ENCODE peak calls at places on chromosomes 4 and X, in seven cellular contexts. One of them, this sample, is unnamed.

GRCh38 chr4:182291597-182291996 is 48.4 kb downstream of the TENM3 start:
- DNase-seq in cardiac fibroblast: no peak
- DNase-seq in fibroblast of lung: no peak
- DNase-seq in dorsolateral prefrontal cortex: no peak
- DNase-seq in fibroblast of mammary gland: no peak
- DNase-seq in right atrium auricular region: no peak
- DNase-seq in osteoblast: peak
- DNase-seq in this sample: no peak

GRCh38 chrX:83077606-83078005 is 430.5 kb upstream of the POU3F4 start:
- DNase-seq in fibroblast of lung: no peak
- DNase-seq in right atrium auricular region: no peak
- DNase-seq in osteoblast: no peak
- DNase-seq in cardiac fibroblast: no peak
- DNase-seq in fibroblast of mammary gland: no peak
- DNase-seq in dorsolateral prefrontal cortex: peak
- DNase-seq in this sample: no peak

GRCh38 chr4:35038845-35039244 is 1205.5 kb downstream of the ARAP2 start:
- DNase-seq in osteoblast: no peak
- DNase-seq in cardiac fibroblast: no peak
- DNase-seq in fibroblast of mammary gland: no peak
- DNase-seq in fibroblast of lung: no peak
- DNase-seq in right atrium auricular region: no peak
- DNase-seq in dorsolateral prefrontal cortex: no peak
- DNase-seq in this sample: no peak

GRCh38 chrX:136708348-136708747 is 60.4 kb downstream of the CD40LG start:
- DNase-seq in cardiac fibroblast: peak
- DNase-seq in dorsolateral prefrontal cortex: no peak
- DNase-seq in osteoblast: peak
- DNase-seq in fibroblast of lung: no peak
- DNase-seq in right atrium auricular region: no peak
- DNase-seq in fibroblast of mammary gland: no peak
- DNase-seq in this sample: peak

GRCh38 chr4:98908182-98908581 is 20.8 kb downstream of the EIF4E start:
- DNase-seq in fibroblast of mammary gland: peak
- DNase-seq in right atrium auricular region: no peak
- DNase-seq in cardiac fibroblast: no peak
- DNase-seq in dorsolateral prefrontal cortex: no peak
- DNase-seq in osteoblast: no peak
- DNase-seq in fibroblast of lung: no peak
- DNase-seq in this sample: peak

GRCh38 chr4:85756938-85757337 is 282.0 kb downstream of the ARHGAP24 start:
- DNase-seq in dorsolateral prefrontal cortex: no peak
- DNase-seq in right atrium auricular region: no peak
- DNase-seq in fibroblast of mammary gland: peak
- DNase-seq in cardiac fibroblast: peak
- DNase-seq in fibroblast of lung: peak
- DNase-seq in osteoblast: peak
- DNase-seq in this sample: peak

GRCh38 chr4:18917689-18918088 is 896.1 kb upstream of the LCORL start:
- DNase-seq in osteoblast: no peak
- DNase-seq in cardiac fibroblast: no peak
- DNase-seq in right atrium auricular region: no peak
- DNase-seq in fibroblast of lung: peak
- DNase-seq in dorsolateral prefrontal cortex: no peak
- DNase-seq in fibroblast of mammary gland: peak
- DNase-seq in this sample: peak

GRCh38 chr4:86977621-86978184 is 42.9 kb downstream of the AFF1 start:
- DNase-seq in osteoblast: peak
- DNase-seq in dorsolateral prefrontal cortex: no peak
- DNase-seq in fibroblast of mammary gland: peak
- DNase-seq in cardiac fibroblast: peak
- DNase-seq in right atrium auricular region: no peak
- DNase-seq in fibroblast of lung: peak
- DNase-seq in this sample: peak

GRCh38 chr4:42484630-42485029 is 87.3 kb downstream of the SHISA3 start:
- DNase-seq in dorsolateral prefrontal cortex: no peak
- DNase-seq in osteoblast: no peak
- DNase-seq in cardiac fibroblast: no peak
- DNase-seq in fibroblast of mammary gland: no peak
- DNase-seq in fibroblast of lung: no peak
- DNase-seq in right atrium auricular region: no peak
- DNase-seq in this sample: no peak

GRCh38 chrX:40245411-40246140 is 147.8 kb upstream of the BCOR start:
- DNase-seq in fibroblast of mammary gland: peak
- DNase-seq in osteoblast: no peak
- DNase-seq in dorsolateral prefrontal cortex: no peak
- DNase-seq in cardiac fibroblast: peak
- DNase-seq in right atrium auricular region: no peak
- DNase-seq in fibroblast of lung: peak
- DNase-seq in this sample: no peak

GRCh38 chr4:125303058-125303457 is 11.7 kb upstream of the FAT4 start:
- DNase-seq in cardiac fibroblast: no peak
- DNase-seq in osteoblast: no peak
- DNase-seq in fibroblast of mammary gland: peak
- DNase-seq in right atrium auricular region: no peak
- DNase-seq in fibroblast of lung: no peak
- DNase-seq in dorsolateral prefrontal cortex: no peak
- DNase-seq in this sample: no peak

GRCh38 chrX:82775426-82775825 is 732.7 kb upstream of the POU3F4 start:
- DNase-seq in fibroblast of mammary gland: no peak
- DNase-seq in right atrium auricular region: no peak
- DNase-seq in dorsolateral prefrontal cortex: no peak
- DNase-seq in fibroblast of lung: no peak
- DNase-seq in osteoblast: no peak
- DNase-seq in cardiac fibroblast: no peak
- DNase-seq in this sample: no peak

GRCh38 chr4:148717988-148718387 is 275.8 kb upstream of the NR3C2 start:
- DNase-seq in dorsolateral prefrontal cortex: no peak
- DNase-seq in cardiac fibroblast: no peak
- DNase-seq in fibroblast of lung: no peak
- DNase-seq in fibroblast of mammary gland: no peak
- DNase-seq in right atrium auricular region: no peak
- DNase-seq in osteoblast: no peak
- DNase-seq in this sample: no peak

GRCh38 chrX:13285229-13285628 is 34.6 kb downstream of the ATXN3L start:
- DNase-seq in right atrium auricular region: no peak
- DNase-seq in dorsolateral prefrontal cortex: no peak
- DNase-seq in fibroblast of lung: no peak
- DNase-seq in osteoblast: no peak
- DNase-seq in cardiac fibroblast: no peak
- DNase-seq in fibroblast of mammary gland: peak
- DNase-seq in this sample: no peak

GRCh38 chr4:95601342-95601741 is 52.6 kb upstream of the UNC5C start:
- DNase-seq in osteoblast: no peak
- DNase-seq in fibroblast of lung: no peak
- DNase-seq in cardiac fibroblast: no peak
- DNase-seq in dorsolateral prefrontal cortex: no peak
- DNase-seq in right atrium auricular region: no peak
- DNase-seq in fibroblast of mammary gland: no peak
- DNase-seq in this sample: no peak

GRCh38 chr4:150096625-150097024 is 18.4 kb downstream of the DCLK2 start:
- DNase-seq in osteoblast: no peak
- DNase-seq in right atrium auricular region: no peak
- DNase-seq in fibroblast of mammary gland: no peak
- DNase-seq in fibroblast of lung: no peak
- DNase-seq in dorsolateral prefrontal cortex: no peak
- DNase-seq in cardiac fibroblast: no peak
- DNase-seq in this sample: no peak

GRCh38 chr4:15704145-15704544 is 1.3 kb downstream of the BST1 start:
- DNase-seq in osteoblast: no peak
- DNase-seq in fibroblast of lung: no peak
- DNase-seq in right atrium auricular region: no peak
- DNase-seq in cardiac fibroblast: no peak
- DNase-seq in dorsolateral prefrontal cortex: no peak
- DNase-seq in fibroblast of mammary gland: no peak
- DNase-seq in this sample: no peak

GRCh38 chr4:15706646-15707362 is 3.9 kb downstream of the BST1 start:
- DNase-seq in fibroblast of mammary gland: no peak
- DNase-seq in cardiac fibroblast: no peak
- DNase-seq in right atrium auricular region: no peak
- DNase-seq in dorsolateral prefrontal cortex: no peak
- DNase-seq in osteoblast: peak
- DNase-seq in fibroblast of lung: peak
- DNase-seq in this sample: no peak

GRCh38 chr4:15707363-15707715 is 4.5 kb downstream of the BST1 start:
- DNase-seq in dorsolateral prefrontal cortex: no peak
- DNase-seq in osteoblast: no peak
- DNase-seq in right atrium auricular region: no peak
- DNase-seq in fibroblast of mammary gland: no peak
- DNase-seq in fibroblast of lung: no peak
- DNase-seq in cardiac fibroblast: no peak
- DNase-seq in this sample: peak

GRCh38 chr4:15702941-15703403 is at the start of gene BST1:
- DNase-seq in osteoblast: peak
- DNase-seq in fibroblast of lung: peak
- DNase-seq in cardiac fibroblast: peak
- DNase-seq in fibroblast of mammary gland: peak
- DNase-seq in dorsolateral prefrontal cortex: peak
- DNase-seq in right atrium auricular region: peak
- DNase-seq in this sample: peak

DNA sequence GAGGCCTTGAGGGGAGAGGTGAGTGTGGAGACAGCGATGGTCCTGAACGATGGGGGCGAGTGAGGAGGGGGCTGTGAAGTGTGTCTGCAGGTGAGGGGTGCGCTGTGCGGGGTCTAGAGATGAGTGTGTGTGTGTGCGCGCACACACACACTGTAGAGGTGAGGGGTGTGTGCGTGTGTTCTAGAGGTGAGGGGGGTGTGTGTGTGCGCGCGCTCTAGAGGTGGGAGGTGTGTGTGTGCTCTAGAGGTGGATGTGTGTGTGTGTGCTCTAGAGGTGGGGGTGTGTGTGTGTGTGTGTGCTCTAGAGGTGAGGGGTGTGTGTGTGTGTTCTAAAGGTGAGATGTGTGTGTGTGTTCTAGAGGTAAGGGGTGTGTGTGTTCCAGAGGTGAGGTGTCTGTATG is 574 bp downstream of the BST1 start:
- DNase-seq in fibroblast of lung: no peak
- DNase-seq in right atrium auricular region: no peak
- DNase-seq in osteoblast: no peak
- DNase-seq in fibroblast of mammary gland: no peak
- DNase-seq in cardiac fibroblast: no peak
- DNase-seq in dorsolateral prefrontal cortex: no peak
- DNase-seq in this sample: no peak
- H3K4me3 ChIP-seq in fibroblast of lung: peak
- H3K4me3 ChIP-seq in right atrium auricular region: peak
- H3K4me3 ChIP-seq in osteoblast: peak
- H3K4me3 ChIP-seq in fibroblast of mammary gland: peak
- H3K4me3 ChIP-seq in cardiac fibroblast: peak
- H3K4me3 ChIP-seq in dorsolateral prefrontal cortex: peak
- H3K4me3 ChIP-seq in this sample: no peak

GRCh38 chrX:106862972-106863688 is 40.0 kb downstream of the RIPPLY1 start:
- DNase-seq in cardiac fibroblast: peak
- DNase-seq in osteoblast: peak
- DNase-seq in fibroblast of mammary gland: peak
- DNase-seq in fibroblast of lung: no peak
- DNase-seq in right atrium auricular region: no peak
- DNase-seq in dorsolateral prefrontal cortex: no peak
- DNase-seq in this sample: peak
- TF ChIP-seq CTCF in cardiac fibroblast: peak
- TF ChIP-seq CTCF in osteoblast: peak
- TF ChIP-seq CTCF in fibroblast of mammary gland: peak
- TF ChIP-seq CTCF in fibroblast of lung: peak
- TF ChIP-seq CTCF in right atrium auricular region: no peak
- TF ChIP-seq CTCF in dorsolateral prefrontal cortex: no peak
- TF ChIP-seq CTCF in this sample: peak

GRCh38 chr4:185227713-185228278 is 18.4 kb downstream of the SNX25 start:
- DNase-seq in fibroblast of lung: no peak
- DNase-seq in dorsolateral prefrontal cortex: no peak
- DNase-seq in cardiac fibroblast: no peak
- DNase-seq in right atrium auricular region: no peak
- DNase-seq in fibroblast of mammary gland: no peak
- DNase-seq in osteoblast: no peak
- DNase-seq in this sample: no peak
- H3K4me3 ChIP-seq in fibroblast of lung: no peak
- H3K4me3 ChIP-seq in dorsolateral prefrontal cortex: no peak
- H3K4me3 ChIP-seq in cardiac fibroblast: no peak
- H3K4me3 ChIP-seq in right atrium auricular region: no peak
- H3K4me3 ChIP-seq in fibroblast of mammary gland: no peak
- H3K4me3 ChIP-seq in osteoblast: no peak
- H3K4me3 ChIP-seq in this sample: no peak

GRCh38 chr4:73868206-73869129 is 725 bp upstream of the CXCL1 start:
- DNase-seq in cardiac fibroblast: peak
- DNase-seq in dorsolateral prefrontal cortex: no peak
- DNase-seq in fibroblast of lung: peak
- DNase-seq in fibroblast of mammary gland: no peak
- DNase-seq in right atrium auricular region: no peak
- DNase-seq in osteoblast: no peak
- DNase-seq in this sample: peak

GRCh38 chr4:73869130-73870055 is at the start of gene CXCL1:
- DNase-seq in fibroblast of lung: no peak
- DNase-seq in osteoblast: peak
- DNase-seq in fibroblast of mammary gland: no peak
- DNase-seq in dorsolateral prefrontal cortex: no peak
- DNase-seq in cardiac fibroblast: peak
- DNase-seq in right atrium auricular region: no peak
- DNase-seq in this sample: peak

GRCh38 chr4:73866236-73866635 is 3.0 kb upstream of the CXCL1 start:
- DNase-seq in cardiac fibroblast: no peak
- DNase-seq in right atrium auricular region: no peak
- DNase-seq in dorsolateral prefrontal cortex: no peak
- DNase-seq in fibroblast of lung: no peak
- DNase-seq in fibroblast of mammary gland: no peak
- DNase-seq in osteoblast: no peak
- DNase-seq in this sample: peak

GRCh38 chr4:73865697-73866096 is 3.5 kb upstream of the CXCL1 start:
- DNase-seq in cardiac fibroblast: no peak
- DNase-seq in dorsolateral prefrontal cortex: no peak
- DNase-seq in osteoblast: no peak
- DNase-seq in right atrium auricular region: no peak
- DNase-seq in fibroblast of lung: no peak
- DNase-seq in fibroblast of mammary gland: no peak
- DNase-seq in this sample: no peak

DNA sequence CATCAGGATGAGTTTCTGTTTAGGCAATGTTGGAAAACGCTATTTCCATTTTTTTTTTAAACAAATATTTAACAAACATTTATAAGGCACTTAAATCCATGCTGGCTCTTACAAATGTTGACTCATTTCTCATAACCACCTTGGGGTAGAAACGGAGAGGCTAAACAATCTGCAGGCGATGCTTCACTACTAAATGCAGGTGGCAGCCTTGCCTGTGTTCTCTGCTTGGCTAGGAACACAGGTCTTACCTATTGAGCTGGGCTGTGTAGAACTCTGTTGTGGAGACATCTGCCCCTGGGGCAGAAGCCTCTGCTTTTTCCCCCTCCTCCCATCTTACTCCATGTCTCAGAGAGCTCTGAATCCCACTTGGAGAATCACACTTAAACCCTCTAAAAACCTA is 1.4 kb upstream of the CXCL1 start:
- DNase-seq in fibroblast of lung: no peak
- DNase-seq in fibroblast of mammary gland: no peak
- DNase-seq in osteoblast: no peak
- DNase-seq in right atrium auricular region: no peak
- DNase-seq in dorsolateral prefrontal cortex: no peak
- DNase-seq in cardiac fibroblast: peak
- DNase-seq in this sample: peak
- TF ChIP-seq CTCF in fibroblast of lung: no peak
- TF ChIP-seq CTCF in fibroblast of mammary gland: no peak
- TF ChIP-seq CTCF in osteoblast: no peak
- TF ChIP-seq CTCF in right atrium auricular region: no peak
- TF ChIP-seq CTCF in dorsolateral prefrontal cortex: no peak
- TF ChIP-seq CTCF in cardiac fibroblast: no peak
- TF ChIP-seq CTCF in this sample: peak